ENCODE peak calls at places on chromosomes 7 and 10, in ten cellular contexts. Q, H, J, L, I, D, F, W, E and P are unnamed samples.

GRCh38 chr7:50121269-50121668 is 28.2 kb upstream of the ZPBP start:
- DNase-seq in Q (no peak), H (no peak), J (no peak), L (no peak), I (no peak), D (no peak), F (no peak), W (peak; percentile 5), E (no peak), P (no peak)

GRCh38 chr7:149654588-149654987 is 118.8 kb downstream of the ZNF467 start:
- DNase-seq in Q (no peak), H (no peak), J (no peak), L (no peak), I (no peak), D (no peak), F (no peak), W (no peak), E (no peak), P (no peak)

GRCh38 chr10:78896169-78896931 is 172.4 kb upstream of the ZMIZ1 start:
- DNase-seq in Q (no peak), H (no peak), J (peak; percentile 72), L (no peak), I (no peak), D (no peak), F (no peak), W (no peak), E (no peak), P (no peak)

GRCh38 chr7:4931932-4932331 is 27.1 kb downstream of the MMD2 start:
- DNase-seq in Q (peak; percentile 2), H (no peak), J (no peak), L (peak; percentile 87), I (no peak), D (no peak), F (peak; percentile 89), W (no peak), E (peak; percentile 76), P (peak; percentile 12)

GRCh38 chr7:151228024-151228866 is 1.2 kb upstream of the ABCF2 start:
- DNase-seq in Q (no peak), H (no peak), J (no peak), L (no peak), I (no peak), D (no peak), F (no peak), W (no peak), E (no peak), P (no peak)

GRCh38 chr10:116733566-116733965 is 8.8 kb downstream of the HSPA12A start:
- DNase-seq in Q (peak; percentile 69), H (no peak), J (no peak), L (no peak), I (no peak), D (no peak), F (no peak), W (no peak), E (no peak), P (peak; percentile 55)

GRCh38 chr10:97574374-97575100 is 2.0 kb downstream of the ANKRD2 start:
- DNase-seq in Q (peak; percentile 82), H (no peak), J (no peak), L (peak; percentile 66), I (no peak), D (no peak), F (peak; percentile 68), W (no peak), E (no peak), P (peak; percentile 89)

GRCh38 chr10:122128357-122128756 is 139.4 kb downstream of the TACC2 start:
- DNase-seq in Q (no peak), H (no peak), J (peak; percentile 93), L (no peak), I (no peak), D (no peak), F (no peak), W (no peak), E (no peak), P (no peak)

GRCh38 chr7:138746073-138746472 is 44.9 kb upstream of the SVOPL start:
- DNase-seq in Q (no peak), H (no peak), J (no peak), L (no peak), I (no peak), D (no peak), F (no peak), W (no peak), E (no peak), P (no peak)

GRCh38 chr10:88471909-88472308 is 111.2 kb downstream of the RNLS start:
- DNase-seq in Q (no peak), H (no peak), J (no peak), L (no peak), I (no peak), D (no peak), F (no peak), W (no peak), E (no peak), P (no peak)

GRCh38 chr10:84140036-84140379 is 699 bp downstream of the GHITM start:
- DNase-seq in Q (peak; percentile 40), H (peak; percentile 15), J (no peak), L (peak; percentile 51), I (no peak), D (no peak), F (no peak), W (no peak), E (no peak), P (peak; percentile 58)

GRCh38 chr10:14391342-14391741 is 60.6 kb upstream of the FRMD4A start:
- DNase-seq in Q (no peak), H (no peak), J (no peak), L (no peak), I (no peak), D (no peak), F (no peak), W (no peak), E (no peak), P (no peak)

GRCh38 chr7:48337012-48337621 is 165.9 kb downstream of the ABCA13 start:
- DNase-seq in Q (peak; percentile 25), H (peak; percentile 27), J (no peak), L (peak; percentile 81), I (peak; percentile 37), D (no peak), F (peak; percentile 40), W (peak; percentile 39), E (peak; percentile 15), P (no peak)

GRCh38 chr7:64433590-64433989 is 119.8 kb downstream of the ZNF736 start:
- DNase-seq in Q (no peak), H (no peak), J (no peak), L (no peak), I (no peak), D (no peak), F (no peak), W (no peak), E (no peak), P (no peak)

GRCh38 chr10:49240946-49241345 is 52.8 kb upstream of the TMEM273 start:
- DNase-seq in Q (no peak), H (no peak), J (no peak), L (no peak), I (peak; percentile 68), D (no peak), F (no peak), W (no peak), E (no peak), P (no peak)